ENCODE peak calls at places on chromosome 5, in five cellular contexts. One of them, this sample, is unnamed.
A peak's percentile ranks its signal among the peaks of the same experiment; 100 is the strongest.

GRCh38 chr5:34914671-34915138 is 599 bp downstream of the RAD1 start:
- DNase-seq in activated gamma-delta T cell treated with Interleukin-2 at 50 U/mL for 16 hours: no peak
- DNase-seq in IMR-90: peak; percentile 29
- DNase-seq in SIG-M5: no peak
- DNase-seq in renal cortical epithelial cell: no peak
- DNase-seq in this sample: no peak

GRCh38 chr5:85651744-85652143 is 966.0 kb upstream of the COX7C start:
- DNase-seq in renal cortical epithelial cell: no peak
- DNase-seq in IMR-90: no peak
- DNase-seq in SIG-M5: no peak
- DNase-seq in activated gamma-delta T cell treated with Interleukin-2 at 50 U/mL for 16 hours: no peak
- DNase-seq in this sample: no peak

GRCh38 chr5:107915413-107915812 is 244.7 kb upstream of the EFNA5 start:
- DNase-seq in IMR-90: no peak
- DNase-seq in activated gamma-delta T cell treated with Interleukin-2 at 50 U/mL for 16 hours: no peak
- DNase-seq in renal cortical epithelial cell: no peak
- DNase-seq in SIG-M5: no peak
- DNase-seq in this sample: no peak

GRCh38 chr5:1792842-1793266 is 6.8 kb downstream of the MRPL36 start:
- DNase-seq in activated gamma-delta T cell treated with Interleukin-2 at 50 U/mL for 16 hours: peak; percentile 74
- DNase-seq in IMR-90: peak; percentile 92
- DNase-seq in SIG-M5: peak; percentile 73
- DNase-seq in renal cortical epithelial cell: peak; percentile 81
- DNase-seq in this sample: no peak

GRCh38 chr5:146675700-146676099 is 159.7 kb upstream of the GPR151 start:
- DNase-seq in IMR-90: no peak
- DNase-seq in renal cortical epithelial cell: peak; percentile 43
- DNase-seq in SIG-M5: no peak
- DNase-seq in activated gamma-delta T cell treated with Interleukin-2 at 50 U/mL for 16 hours: no peak
- DNase-seq in this sample: no peak

GRCh38 chr5:157331807-157332206 is 65.9 kb downstream of the CYFIP2 start:
- DNase-seq in renal cortical epithelial cell: no peak
- DNase-seq in IMR-90: no peak
- DNase-seq in SIG-M5: no peak
- DNase-seq in activated gamma-delta T cell treated with Interleukin-2 at 50 U/mL for 16 hours: no peak
- DNase-seq in this sample: no peak

GRCh38 chr5:140338336-140338735 is 8.1 kb downstream of the HBEGF start:
- DNase-seq in renal cortical epithelial cell: no peak
- DNase-seq in SIG-M5: no peak
- DNase-seq in IMR-90: peak; percentile 68
- DNase-seq in activated gamma-delta T cell treated with Interleukin-2 at 50 U/mL for 16 hours: no peak
- DNase-seq in this sample: no peak

GRCh38 chr5:6576861-6577501 is 55.9 kb downstream of the NSUN2 start:
- DNase-seq in SIG-M5: peak; percentile 1
- DNase-seq in IMR-90: peak; percentile 52
- DNase-seq in renal cortical epithelial cell: peak; percentile 31
- DNase-seq in activated gamma-delta T cell treated with Interleukin-2 at 50 U/mL for 16 hours: no peak
- DNase-seq in this sample: no peak

GRCh38 chr5:3597002-3597726 is 1.5 kb downstream of the IRX1 start:
- DNase-seq in IMR-90: no peak
- DNase-seq in activated gamma-delta T cell treated with Interleukin-2 at 50 U/mL for 16 hours: no peak
- DNase-seq in SIG-M5: no peak
- DNase-seq in renal cortical epithelial cell: no peak
- DNase-seq in this sample: no peak